ENCODE peak calls at places on chromosomes 7 and 10, in four cellular contexts. One of them, this sample, is unnamed.

GRCh38 chr10:68230268-68230667 is 1.6 kb downstream of the ATOH7 start:
- DNase-seq in Calu3: no peak
- DNase-seq in thyroid gland: no peak
- DNase-seq in GM13977: no peak
- DNase-seq in this sample: no peak

GRCh38 chr10:34996843-34997242 is 93.3 kb downstream of the CUL2 start:
- DNase-seq in Calu3: no peak
- DNase-seq in thyroid gland: no peak
- DNase-seq in GM13977: no peak
- DNase-seq in this sample: no peak

GRCh38 chr10:12727832-12728215 is 273.7 kb downstream of the CCDC3 start:
- DNase-seq in Calu3: peak
- DNase-seq in thyroid gland: no peak
- DNase-seq in GM13977: no peak
- DNase-seq in this sample: no peak

GRCh38 chr10:110407301-110408170 is 90.2 kb upstream of the DUSP5 start:
- DNase-seq in Calu3: no peak
- DNase-seq in thyroid gland: no peak
- DNase-seq in GM13977: no peak
- DNase-seq in this sample: no peak

GRCh38 chr7:101891936-101892640 is 74.7 kb downstream of the CUX1 start:
- DNase-seq in Calu3: no peak
- DNase-seq in thyroid gland: no peak
- DNase-seq in GM13977: no peak
- DNase-seq in this sample: no peak

GRCh38 chr7:47807126-47807525 is 141.1 kb downstream of the PKD1L1 start:
- DNase-seq in Calu3: no peak
- DNase-seq in thyroid gland: no peak
- DNase-seq in GM13977: no peak
- DNase-seq in this sample: no peak

GRCh38 chr10:6912929-6913328 is 332.9 kb upstream of the PRKCQ start:
- DNase-seq in Calu3: no peak
- DNase-seq in thyroid gland: no peak
- DNase-seq in GM13977: no peak
- DNase-seq in this sample: no peak

GRCh38 chr7:157658851-157659412 is 322.1 kb downstream of the DNAJB6 start:
- DNase-seq in Calu3: no peak
- DNase-seq in thyroid gland: no peak
- DNase-seq in GM13977: no peak
- DNase-seq in this sample: no peak

GRCh38 chr10:69093933-69094332 is 6.0 kb downstream of the SRGN start:
- DNase-seq in Calu3: no peak
- DNase-seq in thyroid gland: no peak
- DNase-seq in GM13977: no peak
- DNase-seq in this sample: no peak

GRCh38 chr10:68402271-68402670 is 4.8 kb downstream of the RUFY2 start:
- DNase-seq in Calu3: no peak
- DNase-seq in thyroid gland: no peak
- DNase-seq in GM13977: no peak
- DNase-seq in this sample: no peak

GRCh38 chr10:102479651-102480050 is 22.9 kb downstream of the ACTR1A start:
- DNase-seq in Calu3: no peak
- DNase-seq in thyroid gland: no peak
- DNase-seq in GM13977: no peak
- DNase-seq in this sample: no peak